ENCODE peak calls at places on chromosomes 5 and 9, in six cellular contexts. One of them, this sample, is unnamed.

GRCh38 chr5:36175043-36175442 is 23.1 kb downstream of the SKP2 start:
- DNase-seq in epithelial cell of proximal tubule: no peak
- DNase-seq in GM13976: no peak
- DNase-seq in CD8-positive, alpha-beta T cell: no peak
- DNase-seq in neural crest cell: no peak
- DNase-seq in prostate gland: no peak
- DNase-seq in this sample: no peak

GRCh38 chr9:7974335-7975005 is 174.9 kb upstream of the DMAC1 start:
- DNase-seq in epithelial cell of proximal tubule: no peak
- DNase-seq in GM13976: no peak
- DNase-seq in CD8-positive, alpha-beta T cell: no peak
- DNase-seq in neural crest cell: no peak
- DNase-seq in prostate gland: no peak
- DNase-seq in this sample: peak; percentile 15

GRCh38 chr9:36194326-36195000 is 3.7 kb downstream of the CLTA start:
- DNase-seq in epithelial cell of proximal tubule: no peak
- DNase-seq in GM13976: no peak
- DNase-seq in CD8-positive, alpha-beta T cell: no peak
- DNase-seq in neural crest cell: no peak
- DNase-seq in prostate gland: no peak
- DNase-seq in this sample: no peak

GRCh38 chr9:98453589-98454311 is 198.3 kb upstream of the TBC1D2 start:
- DNase-seq in epithelial cell of proximal tubule: no peak
- DNase-seq in GM13976: no peak
- DNase-seq in CD8-positive, alpha-beta T cell: no peak
- DNase-seq in neural crest cell: no peak
- DNase-seq in prostate gland: no peak
- DNase-seq in this sample: no peak

GRCh38 chr5:145568581-145568980 is 266.6 kb downstream of the PRELID2 start:
- DNase-seq in epithelial cell of proximal tubule: no peak
- DNase-seq in GM13976: no peak
- DNase-seq in CD8-positive, alpha-beta T cell: no peak
- DNase-seq in neural crest cell: no peak
- DNase-seq in prostate gland: no peak
- DNase-seq in this sample: no peak

GRCh38 chr5:163379298-163380155 is 57.9 kb upstream of the CCNG1 start:
- DNase-seq in epithelial cell of proximal tubule: peak; percentile 66
- DNase-seq in GM13976: no peak
- DNase-seq in CD8-positive, alpha-beta T cell: no peak
- DNase-seq in neural crest cell: no peak
- DNase-seq in prostate gland: peak; percentile 17
- DNase-seq in this sample: no peak

GRCh38 chr9:6787793-6788174 is 30.0 kb downstream of the KDM4C start:
- DNase-seq in epithelial cell of proximal tubule: no peak
- DNase-seq in GM13976: no peak
- DNase-seq in CD8-positive, alpha-beta T cell: no peak
- DNase-seq in neural crest cell: no peak
- DNase-seq in prostate gland: no peak
- DNase-seq in this sample: no peak

GRCh38 chr9:581673-582497 is 259.6 kb upstream of the DMRT1 start:
- DNase-seq in epithelial cell of proximal tubule: no peak
- DNase-seq in GM13976: peak; percentile 46
- DNase-seq in CD8-positive, alpha-beta T cell: no peak
- DNase-seq in neural crest cell: peak; percentile 9
- DNase-seq in prostate gland: no peak
- DNase-seq in this sample: no peak

GRCh38 chr5:122665087-122665486 is 109.8 kb upstream of the SNX2 start:
- DNase-seq in epithelial cell of proximal tubule: no peak
- DNase-seq in GM13976: no peak
- DNase-seq in CD8-positive, alpha-beta T cell: no peak
- DNase-seq in neural crest cell: no peak
- DNase-seq in prostate gland: no peak
- DNase-seq in this sample: no peak

GRCh38 chr9:29456940-29457339 is 1883.7 kb upstream of the C9orf72 start:
- DNase-seq in epithelial cell of proximal tubule: no peak
- DNase-seq in GM13976: no peak
- DNase-seq in CD8-positive, alpha-beta T cell: no peak
- DNase-seq in neural crest cell: no peak
- DNase-seq in prostate gland: no peak
- DNase-seq in this sample: no peak

GRCh38 chr5:68884893-68885292 is 208.9 kb upstream of the SLC30A5 start:
- DNase-seq in epithelial cell of proximal tubule: no peak
- DNase-seq in GM13976: peak; percentile 18
- DNase-seq in CD8-positive, alpha-beta T cell: no peak
- DNase-seq in neural crest cell: no peak
- DNase-seq in prostate gland: no peak
- DNase-seq in this sample: no peak

GRCh38 chr5:27221410-27221809 is 183.0 kb upstream of the CDH9 start:
- DNase-seq in epithelial cell of proximal tubule: no peak
- DNase-seq in GM13976: no peak
- DNase-seq in CD8-positive, alpha-beta T cell: no peak
- DNase-seq in neural crest cell: no peak
- DNase-seq in prostate gland: no peak
- DNase-seq in this sample: no peak

GRCh38 chr9:34406219-34406618 is 29.5 kb upstream of the MYORG start:
- DNase-seq in epithelial cell of proximal tubule: no peak
- DNase-seq in GM13976: no peak
- DNase-seq in CD8-positive, alpha-beta T cell: no peak
- DNase-seq in neural crest cell: no peak
- DNase-seq in prostate gland: no peak
- DNase-seq in this sample: no peak

GRCh38 chr5:91794455-91794854 is 411.3 kb upstream of the ARRDC3 start:
- DNase-seq in epithelial cell of proximal tubule: no peak
- DNase-seq in GM13976: no peak
- DNase-seq in CD8-positive, alpha-beta T cell: no peak
- DNase-seq in neural crest cell: no peak
- DNase-seq in prostate gland: no peak
- DNase-seq in this sample: no peak

GRCh38 chr9:17906204-17906840 is 327.5 kb downstream of the SH3GL2 start:
- DNase-seq in epithelial cell of proximal tubule: no peak
- DNase-seq in GM13976: peak; percentile 9
- DNase-seq in CD8-positive, alpha-beta T cell: no peak
- DNase-seq in neural crest cell: peak; percentile 44
- DNase-seq in prostate gland: no peak
- DNase-seq in this sample: peak; percentile 9

GRCh38 chr5:171387970-171388815 is 544 bp downstream of the NPM1 start:
- DNase-seq in epithelial cell of proximal tubule: no peak
- DNase-seq in GM13976: peak; percentile 76
- DNase-seq in CD8-positive, alpha-beta T cell: peak; percentile 73
- DNase-seq in neural crest cell: peak; percentile 69
- DNase-seq in prostate gland: peak; percentile 53
- DNase-seq in this sample: peak; percentile 89

GRCh38 chr5:157541452-157542118 is 34.0 kb downstream of the ADAM19 start:
- DNase-seq in epithelial cell of proximal tubule: no peak
- DNase-seq in GM13976: no peak
- DNase-seq in CD8-positive, alpha-beta T cell: no peak
- DNase-seq in neural crest cell: no peak
- DNase-seq in prostate gland: no peak
- DNase-seq in this sample: no peak

GRCh38 chr5:179869101-179869500 is 10.5 kb upstream of the MRNIP start:
- DNase-seq in epithelial cell of proximal tubule: no peak
- DNase-seq in GM13976: no peak
- DNase-seq in CD8-positive, alpha-beta T cell: no peak
- DNase-seq in neural crest cell: no peak
- DNase-seq in prostate gland: no peak
- DNase-seq in this sample: no peak

GRCh38 chr9:21936161-21936560 is 58.0 kb downstream of the CDKN2A start:
- DNase-seq in epithelial cell of proximal tubule: no peak
- DNase-seq in GM13976: no peak
- DNase-seq in CD8-positive, alpha-beta T cell: no peak
- DNase-seq in neural crest cell: no peak
- DNase-seq in prostate gland: no peak
- DNase-seq in this sample: no peak
- TF ChIP-seq CTCF in epithelial cell of proximal tubule: no peak
- TF ChIP-seq CTCF in GM13976: no peak
- TF ChIP-seq CTCF in CD8-positive, alpha-beta T cell: no peak
- TF ChIP-seq CTCF in neural crest cell: no peak
- TF ChIP-seq CTCF in prostate gland: no peak
- TF ChIP-seq CTCF in this sample: no peak

GRCh38 chr5:21919417-21920022 is 933.6 kb downstream of the CDH12 start:
- DNase-seq in epithelial cell of proximal tubule: peak; percentile 9
- DNase-seq in GM13976: peak; percentile 37
- DNase-seq in CD8-positive, alpha-beta T cell: no peak
- DNase-seq in neural crest cell: peak; percentile 27
- DNase-seq in prostate gland: no peak
- DNase-seq in this sample: no peak
- TF ChIP-seq CTCF in epithelial cell of proximal tubule: peak; percentile 79
- TF ChIP-seq CTCF in GM13976: peak; percentile 63
- TF ChIP-seq CTCF in CD8-positive, alpha-beta T cell: no peak
- TF ChIP-seq CTCF in neural crest cell: peak; percentile 79
- TF ChIP-seq CTCF in prostate gland: peak; percentile 24
- TF ChIP-seq CTCF in this sample: peak; percentile 54

GRCh38 chr5:141234109-141234508 is 11.0 kb downstream of the PCDHB14 start:
- DNase-seq in epithelial cell of proximal tubule: no peak
- DNase-seq in GM13976: no peak
- DNase-seq in CD8-positive, alpha-beta T cell: no peak
- DNase-seq in neural crest cell: no peak
- DNase-seq in prostate gland: no peak
- DNase-seq in this sample: no peak
- TF ChIP-seq CTCF in epithelial cell of proximal tubule: peak; percentile 17
- TF ChIP-seq CTCF in GM13976: peak; percentile 4
- TF ChIP-seq CTCF in CD8-positive, alpha-beta T cell: no peak
- TF ChIP-seq CTCF in neural crest cell: no peak
- TF ChIP-seq CTCF in prostate gland: no peak
- TF ChIP-seq CTCF in this sample: no peak

GRCh38 chr9:132651259-132651658 is 18.5 kb downstream of the DDX31 start:
- DNase-seq in epithelial cell of proximal tubule: no peak
- DNase-seq in GM13976: no peak
- DNase-seq in CD8-positive, alpha-beta T cell: no peak
- DNase-seq in neural crest cell: peak; percentile 11
- DNase-seq in prostate gland: peak; percentile 72
- DNase-seq in this sample: no peak
- TF ChIP-seq CTCF in epithelial cell of proximal tubule: peak; percentile 57
- TF ChIP-seq CTCF in GM13976: peak; percentile 10
- TF ChIP-seq CTCF in CD8-positive, alpha-beta T cell: no peak
- TF ChIP-seq CTCF in neural crest cell: peak; percentile 67
- TF ChIP-seq CTCF in prostate gland: peak; percentile 72
- TF ChIP-seq CTCF in this sample: peak; percentile 34

GRCh38 chr9:86042226-86042625 is 57.1 kb downstream of the GOLM1 start:
- DNase-seq in epithelial cell of proximal tubule: no peak
- DNase-seq in GM13976: peak; percentile 15
- DNase-seq in CD8-positive, alpha-beta T cell: no peak
- DNase-seq in neural crest cell: no peak
- DNase-seq in prostate gland: no peak
- DNase-seq in this sample: no peak
- TF ChIP-seq CTCF in epithelial cell of proximal tubule: no peak
- TF ChIP-seq CTCF in GM13976: no peak
- TF ChIP-seq CTCF in CD8-positive, alpha-beta T cell: no peak
- TF ChIP-seq CTCF in neural crest cell: no peak
- TF ChIP-seq CTCF in prostate gland: no peak
- TF ChIP-seq CTCF in this sample: no peak

GRCh38 chr5:175060264-175060663 is 335.9 kb downstream of the MSX2 start:
- DNase-seq in epithelial cell of proximal tubule: no peak
- DNase-seq in GM13976: no peak
- DNase-seq in CD8-positive, alpha-beta T cell: no peak
- DNase-seq in neural crest cell: no peak
- DNase-seq in prostate gland: no peak
- DNase-seq in this sample: no peak

GRCh38 chr5:175056831-175057230 is 332.4 kb downstream of the MSX2 start:
- DNase-seq in epithelial cell of proximal tubule: no peak
- DNase-seq in GM13976: no peak
- DNase-seq in CD8-positive, alpha-beta T cell: no peak
- DNase-seq in neural crest cell: no peak
- DNase-seq in prostate gland: no peak
- DNase-seq in this sample: no peak

DNA sequence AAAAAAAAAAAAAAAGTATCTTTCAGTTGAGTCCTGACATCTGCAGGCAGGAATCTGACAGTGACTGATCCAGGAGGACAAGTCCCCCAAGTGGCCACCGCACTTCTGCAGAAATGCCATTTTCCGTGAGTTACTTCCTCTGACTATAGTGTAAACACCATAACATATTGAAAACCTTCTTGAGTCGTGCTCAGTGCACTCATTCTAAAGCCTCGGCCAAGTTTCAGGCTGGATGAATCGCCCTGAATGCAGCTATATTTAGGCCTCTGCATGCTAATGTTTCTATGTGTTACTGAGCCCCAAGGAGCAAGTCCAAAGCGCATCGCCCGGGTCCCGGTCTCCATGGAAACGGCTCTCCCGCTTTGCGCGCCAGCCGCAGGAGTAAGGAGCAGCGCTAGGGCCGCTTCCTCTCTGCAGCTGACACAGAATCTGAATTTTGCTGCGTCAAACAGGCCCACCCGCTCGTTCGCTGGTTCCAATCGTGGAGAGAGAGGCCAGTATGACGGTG is 335.4 kb downstream of the MSX2 start:
- DNase-seq in epithelial cell of proximal tubule: no peak
- DNase-seq in GM13976: peak; percentile 15
- DNase-seq in CD8-positive, alpha-beta T cell: no peak
- DNase-seq in neural crest cell: peak; percentile 63
- DNase-seq in prostate gland: no peak
- DNase-seq in this sample: peak; percentile 8
- TF ChIP-seq CTCF in epithelial cell of proximal tubule: no peak
- TF ChIP-seq CTCF in GM13976: no peak
- TF ChIP-seq CTCF in CD8-positive, alpha-beta T cell: no peak
- TF ChIP-seq CTCF in neural crest cell: peak; percentile 51
- TF ChIP-seq CTCF in prostate gland: no peak
- TF ChIP-seq CTCF in this sample: no peak